ENCODE peak calls at places on chromosomes 13 and 19, in seven cellular contexts. One of them, this sample, is unnamed. For H3K4me1, the result is how much of the 10 kb centered on the place peaks cover.

GRCh38 chr19:15294591-15294990 is 37.7 kb downstream of the BRD4 start:
- DNase-seq in fibroblast of lung: no peak
- DNase-seq in neural progenitor cell: no peak
- DNase-seq in GM23338: no peak
- DNase-seq in endothelial cell of umbilical vein: no peak
- DNase-seq in GM23248: no peak
- DNase-seq in HCT116: no peak
- DNase-seq in this sample: no peak

GRCh38 chr19:45862271-45862563 is 730 bp downstream of the SYMPK start:
- DNase-seq in fibroblast of lung: no peak
- DNase-seq in neural progenitor cell: no peak
- DNase-seq in GM23338: no peak
- DNase-seq in endothelial cell of umbilical vein: no peak
- DNase-seq in GM23248: no peak
- DNase-seq in HCT116: no peak
- DNase-seq in this sample: no peak

GRCh38 chr13:99425485-99426341 is 75.6 kb upstream of the TM9SF2 start:
- DNase-seq in fibroblast of lung: no peak
- DNase-seq in neural progenitor cell: no peak
- DNase-seq in GM23338: no peak
- DNase-seq in endothelial cell of umbilical vein: no peak
- DNase-seq in GM23248: no peak
- DNase-seq in HCT116: no peak
- DNase-seq in this sample: no peak

GRCh38 chr19:18542936-18543813 is at the start of gene FKBP8:
- DNase-seq in fibroblast of lung: peak
- DNase-seq in neural progenitor cell: peak
- DNase-seq in GM23338: peak
- DNase-seq in endothelial cell of umbilical vein: peak
- DNase-seq in GM23248: peak
- DNase-seq in HCT116: peak
- DNase-seq in this sample: peak

GRCh38 chr13:77372275-77372674 is 45.4 kb upstream of the MYCBP2 start:
- DNase-seq in fibroblast of lung: peak
- DNase-seq in neural progenitor cell: no peak
- DNase-seq in GM23338: no peak
- DNase-seq in endothelial cell of umbilical vein: no peak
- DNase-seq in GM23248: no peak
- DNase-seq in HCT116: no peak
- DNase-seq in this sample: peak

GRCh38 chr19:2429917-2430570 is 2.7 kb upstream of the TIMM13 start:
- DNase-seq in fibroblast of lung: no peak
- DNase-seq in neural progenitor cell: no peak
- DNase-seq in GM23338: no peak
- DNase-seq in endothelial cell of umbilical vein: no peak
- DNase-seq in GM23248: no peak
- DNase-seq in HCT116: no peak
- DNase-seq in this sample: no peak

GRCh38 chr19:34999498-35000337 is at the start of gene GRAMD1A:
- DNase-seq in fibroblast of lung: peak
- DNase-seq in neural progenitor cell: peak
- DNase-seq in GM23338: peak
- DNase-seq in endothelial cell of umbilical vein: peak
- DNase-seq in GM23248: peak
- DNase-seq in HCT116: peak
- DNase-seq in this sample: peak

GRCh38 chr13:110798595-110798994 is 85.1 kb downstream of the ING1 start:
- DNase-seq in fibroblast of lung: no peak
- DNase-seq in neural progenitor cell: no peak
- DNase-seq in GM23338: no peak
- DNase-seq in endothelial cell of umbilical vein: no peak
- DNase-seq in GM23248: no peak
- DNase-seq in HCT116: no peak
- DNase-seq in this sample: no peak

GRCh38 chr13:80463673-80464352 is 122.9 kb upstream of the SPRY2 start:
- DNase-seq in fibroblast of lung: peak
- DNase-seq in neural progenitor cell: no peak
- DNase-seq in GM23338: no peak
- DNase-seq in endothelial cell of umbilical vein: peak
- DNase-seq in GM23248: no peak
- DNase-seq in HCT116: no peak
- DNase-seq in this sample: no peak

GRCh38 chr13:53873558-53873957 is 844.9 kb downstream of the OLFM4 start:
- DNase-seq in fibroblast of lung: no peak
- DNase-seq in neural progenitor cell: no peak
- DNase-seq in GM23338: peak
- DNase-seq in endothelial cell of umbilical vein: no peak
- DNase-seq in GM23248: no peak
- DNase-seq in HCT116: no peak
- DNase-seq in this sample: no peak

GRCh38 chr13:62357887-62358645 is 942.4 kb upstream of the PCDH20 start:
- DNase-seq in fibroblast of lung: peak
- DNase-seq in neural progenitor cell: peak
- DNase-seq in GM23338: peak
- DNase-seq in endothelial cell of umbilical vein: peak
- DNase-seq in GM23248: peak
- DNase-seq in HCT116: peak
- DNase-seq in this sample: peak

GRCh38 chr13:29266261-29266660 is 329.2 kb downstream of the SLC7A1 start:
- DNase-seq in fibroblast of lung: no peak
- DNase-seq in neural progenitor cell: no peak
- DNase-seq in GM23338: no peak
- DNase-seq in endothelial cell of umbilical vein: no peak
- DNase-seq in GM23248: no peak
- DNase-seq in HCT116: no peak
- DNase-seq in this sample: no peak

GRCh38 chr19:43564800-43565199 is 10.5 kb downstream of the XRCC1 start:
- DNase-seq in fibroblast of lung: no peak
- DNase-seq in neural progenitor cell: no peak
- DNase-seq in GM23338: no peak
- DNase-seq in endothelial cell of umbilical vein: no peak
- DNase-seq in GM23248: no peak
- DNase-seq in HCT116: no peak
- DNase-seq in this sample: no peak

GRCh38 chr19:17406039-17406886 is 833 bp upstream of the BST2 start:
- DNase-seq in fibroblast of lung: peak
- DNase-seq in neural progenitor cell: no peak
- DNase-seq in GM23338: no peak
- DNase-seq in endothelial cell of umbilical vein: peak
- DNase-seq in GM23248: no peak
- DNase-seq in HCT116: no peak
- DNase-seq in this sample: peak

GRCh38 chr13:57437587-57437986 is 194.0 kb upstream of the PCDH17 start:
- DNase-seq in fibroblast of lung: no peak
- DNase-seq in neural progenitor cell: no peak
- DNase-seq in GM23338: no peak
- DNase-seq in endothelial cell of umbilical vein: no peak
- DNase-seq in GM23248: no peak
- DNase-seq in HCT116: no peak
- DNase-seq in this sample: no peak

GRCh38 chr13:109272595-109273325 is 513.6 kb downstream of the IRS2 start:
- DNase-seq in fibroblast of lung: peak
- DNase-seq in neural progenitor cell: no peak
- DNase-seq in GM23338: no peak
- DNase-seq in endothelial cell of umbilical vein: no peak
- DNase-seq in GM23248: peak
- DNase-seq in HCT116: no peak
- DNase-seq in this sample: peak

GRCh38 chr13:20494656-20495055 is 31.0 kb downstream of the CRYL1 start:
- DNase-seq in fibroblast of lung: no peak
- DNase-seq in neural progenitor cell: no peak
- DNase-seq in GM23338: no peak
- DNase-seq in endothelial cell of umbilical vein: no peak
- DNase-seq in GM23248: no peak
- DNase-seq in HCT116: no peak
- DNase-seq in this sample: no peak

GRCh38 chr13:76848596-76848995 is 37.6 kb downstream of the KCTD12 start:
- DNase-seq in fibroblast of lung: no peak
- DNase-seq in neural progenitor cell: no peak
- DNase-seq in GM23338: no peak
- DNase-seq in endothelial cell of umbilical vein: no peak
- DNase-seq in GM23248: peak
- DNase-seq in HCT116: no peak
- DNase-seq in this sample: no peak

GRCh38 chr19:46697142-46697960 is 19.6 kb downstream of the PRKD2 start:
- DNase-seq in fibroblast of lung: peak
- DNase-seq in neural progenitor cell: peak
- DNase-seq in GM23338: peak
- DNase-seq in endothelial cell of umbilical vein: peak
- DNase-seq in GM23248: peak
- DNase-seq in HCT116: peak
- DNase-seq in this sample: peak

GRCh38 chr19:54315956-54316355 is 3.0 kb upstream of the LILRA5 start:
- DNase-seq in fibroblast of lung: no peak
- DNase-seq in neural progenitor cell: no peak
- DNase-seq in GM23338: no peak
- DNase-seq in endothelial cell of umbilical vein: no peak
- DNase-seq in GM23248: no peak
- DNase-seq in HCT116: no peak
- DNase-seq in this sample: no peak

DNA sequence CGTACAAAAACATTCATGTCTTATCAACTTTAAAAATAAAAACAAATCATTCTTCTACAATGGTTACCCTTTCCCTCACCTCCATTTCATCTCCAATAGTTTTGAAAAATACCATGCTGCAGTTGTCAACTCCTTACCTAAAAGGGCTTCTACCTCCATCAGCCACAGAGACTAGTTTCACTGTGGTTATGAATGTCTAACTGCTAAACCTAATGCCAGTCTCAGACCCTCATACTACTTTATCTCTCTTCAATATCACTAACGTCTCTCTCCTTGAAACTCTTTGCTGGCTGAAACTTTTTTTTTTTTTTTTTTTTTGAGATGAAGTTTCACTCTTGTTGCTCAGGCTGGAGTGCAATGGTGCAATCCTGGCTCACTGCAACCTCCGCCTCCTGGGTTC is 27.1 kb downstream of the LNX2 start:
- DNase-seq in fibroblast of lung: no peak
- DNase-seq in neural progenitor cell: no peak
- DNase-seq in GM23338: no peak
- DNase-seq in endothelial cell of umbilical vein: no peak
- DNase-seq in GM23248: no peak
- DNase-seq in HCT116: no peak
- DNase-seq in this sample: no peak
- H2AFZ ChIP-seq in fibroblast of lung: no peak
- H2AFZ ChIP-seq in neural progenitor cell: no peak
- H2AFZ ChIP-seq in GM23338: no peak
- H2AFZ ChIP-seq in endothelial cell of umbilical vein: no peak
- H2AFZ ChIP-seq in GM23248: no peak
- H2AFZ ChIP-seq in HCT116: no peak
- H2AFZ ChIP-seq in this sample: no peak

DNA sequence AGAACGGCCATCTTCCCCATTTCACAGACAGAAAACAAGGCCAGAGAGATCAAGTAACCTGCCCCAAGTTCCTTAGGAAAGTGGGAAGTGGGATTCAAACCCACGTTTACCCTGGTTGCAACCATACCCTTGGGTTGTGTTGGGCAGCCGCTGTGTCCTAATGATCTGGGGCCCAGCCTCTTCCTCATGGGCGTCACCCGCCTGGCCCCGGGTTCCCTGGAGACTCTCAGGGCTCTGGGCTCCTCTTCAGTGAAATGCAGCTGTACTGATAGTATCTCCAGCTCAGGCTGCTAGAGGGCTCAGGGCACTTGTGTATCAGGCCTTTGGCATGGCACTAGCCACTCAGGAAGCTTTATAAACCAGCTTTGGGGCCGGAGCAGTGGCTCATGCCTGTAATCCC is 9.8 kb downstream of the TMED1 start:
- DNase-seq in fibroblast of lung: no peak
- DNase-seq in neural progenitor cell: no peak
- DNase-seq in GM23338: no peak
- DNase-seq in endothelial cell of umbilical vein: no peak
- DNase-seq in GM23248: no peak
- DNase-seq in HCT116: no peak
- DNase-seq in this sample: no peak
- TF ChIP-seq EZH2 in fibroblast of lung: no peak
- TF ChIP-seq EZH2 in neural progenitor cell: no peak
- TF ChIP-seq EZH2 in GM23338: no peak
- TF ChIP-seq EZH2 in endothelial cell of umbilical vein: no peak
- TF ChIP-seq EZH2 in GM23248: no peak
- TF ChIP-seq EZH2 in HCT116: no peak
- TF ChIP-seq EZH2 in this sample: no peak

DNA sequence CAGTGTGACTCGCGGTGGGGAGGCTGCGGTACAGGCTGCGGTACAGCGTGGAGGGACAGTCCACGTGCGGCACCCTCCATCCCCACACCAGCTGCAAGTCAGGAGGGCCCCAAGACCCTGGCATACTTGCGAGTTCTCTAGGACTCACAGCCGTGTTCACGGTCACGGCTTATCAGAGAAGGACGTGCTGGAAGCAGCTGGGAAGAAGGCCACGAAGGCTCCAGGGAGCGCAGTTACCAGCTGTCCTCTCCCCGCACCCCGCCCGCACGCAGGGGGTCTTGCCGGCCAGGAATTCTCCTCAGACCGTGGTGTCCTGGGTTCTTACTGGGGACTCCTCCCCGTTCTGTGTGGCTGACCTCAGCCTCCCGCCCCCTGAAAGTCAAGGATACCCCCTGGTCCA is 6.2 kb downstream of the ZNF444 start:
- DNase-seq in fibroblast of lung: no peak
- DNase-seq in neural progenitor cell: no peak
- DNase-seq in GM23338: no peak
- DNase-seq in endothelial cell of umbilical vein: no peak
- DNase-seq in GM23248: no peak
- DNase-seq in HCT116: no peak
- DNase-seq in this sample: no peak
- H3K4me1 ChIP-seq in fibroblast of lung: under half
- H3K4me1 ChIP-seq in neural progenitor cell: under half
- H3K4me1 ChIP-seq in GM23338: under half
- H3K4me1 ChIP-seq in endothelial cell of umbilical vein: under half
- H3K4me1 ChIP-seq in GM23248: under half
- H3K4me1 ChIP-seq in HCT116: under half
- H3K4me1 ChIP-seq in this sample: under half

GRCh38 chr13:50483416-50483815 is 360.1 kb downstream of the DLEU7 start:
- DNase-seq in fibroblast of lung: no peak
- DNase-seq in neural progenitor cell: no peak
- DNase-seq in GM23338: no peak
- DNase-seq in endothelial cell of umbilical vein: no peak
- DNase-seq in GM23248: no peak
- DNase-seq in HCT116: no peak
- DNase-seq in this sample: no peak

GRCh38 chr13:50481936-50482335 is 361.6 kb downstream of the DLEU7 start:
- DNase-seq in fibroblast of lung: no peak
- DNase-seq in neural progenitor cell: no peak
- DNase-seq in GM23338: no peak
- DNase-seq in endothelial cell of umbilical vein: no peak
- DNase-seq in GM23248: no peak
- DNase-seq in HCT116: no peak
- DNase-seq in this sample: no peak

GRCh38 chr13:50485979-50486935 is 357.2 kb downstream of the DLEU7 start:
- DNase-seq in fibroblast of lung: peak
- DNase-seq in neural progenitor cell: no peak
- DNase-seq in GM23338: no peak
- DNase-seq in endothelial cell of umbilical vein: no peak
- DNase-seq in GM23248: peak
- DNase-seq in HCT116: no peak
- DNase-seq in this sample: peak

GRCh38 chr13:50484472-50485113 is 358.9 kb downstream of the DLEU7 start:
- DNase-seq in fibroblast of lung: peak
- DNase-seq in neural progenitor cell: no peak
- DNase-seq in GM23338: no peak
- DNase-seq in endothelial cell of umbilical vein: no peak
- DNase-seq in GM23248: no peak
- DNase-seq in HCT116: no peak
- DNase-seq in this sample: no peak
- H2AFZ ChIP-seq in fibroblast of lung: peak
- H2AFZ ChIP-seq in neural progenitor cell: no peak
- H2AFZ ChIP-seq in GM23338: no peak
- H2AFZ ChIP-seq in endothelial cell of umbilical vein: peak
- H2AFZ ChIP-seq in GM23248: peak
- H2AFZ ChIP-seq in HCT116: no peak
- H2AFZ ChIP-seq in this sample: peak

GRCh38 chr19:49433240-49433901 is 8.0 kb downstream of the SLC17A7 start:
- DNase-seq in fibroblast of lung: no peak
- DNase-seq in neural progenitor cell: no peak
- DNase-seq in GM23338: no peak
- DNase-seq in endothelial cell of umbilical vein: no peak
- DNase-seq in GM23248: no peak
- DNase-seq in HCT116: no peak
- DNase-seq in this sample: no peak
- TF ChIP-seq EZH2 in fibroblast of lung: peak
- TF ChIP-seq EZH2 in neural progenitor cell: no peak
- TF ChIP-seq EZH2 in GM23338: peak
- TF ChIP-seq EZH2 in endothelial cell of umbilical vein: no peak
- TF ChIP-seq EZH2 in GM23248: peak
- TF ChIP-seq EZH2 in HCT116: no peak
- TF ChIP-seq EZH2 in this sample: peak

This sample was measured in astrocyte.